ENCODE peak calls at places on chromosomes 1 and 21, in nine cellular contexts. L is GM04504; S is mesendoderm; J is LoVo; Z is psoas muscle; V is neural progenitor cell; Q is RWPE1; W is HCT116; O is activated naive CD4-positive, alpha-beta T cell treated with anti-CD3 and anti-CD28 coated beads, Interleukin-2, amount 50 U/mL, for 16 hours. M is an unnamed sample.

GRCh38 chr1:107829083-107829771 is 135.8 kb downstream of the VAV3 start:
- DNase-seq in L (no peak), S (no peak), J (no peak), Z (no peak), V (no peak), Q (no peak), W (no peak), O (no peak), M (no peak)

GRCh38 chr1:207941664-207942063 is 30.7 kb upstream of the CD34 start:
- DNase-seq in L (no peak), S (no peak), J (no peak), Z (peak), V (no peak), Q (no peak), W (no peak), O (no peak), M (peak)

GRCh38 chr1:207863893-207864535 is 46.9 kb downstream of the CD34 start:
- DNase-seq in L (no peak), S (no peak), J (no peak), Z (no peak), V (no peak), Q (no peak), W (no peak), O (peak), M (no peak)

GRCh38 chr1:163561570-163562295 is 240.0 kb downstream of the NUF2 start:
- DNase-seq in L (peak), S (peak), J (no peak), Z (no peak), V (peak), Q (no peak), W (peak), O (no peak), M (peak)

GRCh38 chr1:53014791-53015507 is 47.1 kb upstream of the PODN start:
- DNase-seq in L (peak), S (peak), J (peak), Z (peak), V (peak), Q (peak), W (peak), O (peak), M (peak)

GRCh38 chr1:183164350-183164749 is 21.7 kb upstream of the LAMC2 start:
- DNase-seq in L (no peak), S (peak), J (peak), Z (no peak), V (no peak), Q (peak), W (peak), O (no peak), M (peak)

GRCh38 chr1:170935231-170935630 is at the start of gene MROH9:
- DNase-seq in L (no peak), S (peak), J (no peak), Z (no peak), V (no peak), Q (no peak), W (no peak), O (no peak), M (no peak)

GRCh38 chr1:59178339-59178744 is 118.6 kb upstream of the FGGY start:
- DNase-seq in L (no peak), S (peak), J (no peak), Z (peak), V (no peak), Q (no peak), W (no peak), O (no peak), M (no peak)

GRCh38 chr1:145425436-145426029 is at the start of gene NBPF20:
- DNase-seq in L (peak), S (peak), J (peak), Z (peak), V (peak), Q (peak), W (peak), O (peak), M (peak)

GRCh38 chr1:208600456-208600855 is 356.3 kb upstream of the PLXNA2 start:
- DNase-seq in L (no peak), S (no peak), J (no peak), Z (no peak), V (no peak), Q (no peak), W (no peak), O (no peak), M (peak)

GRCh38 chr1:87644500-87645245 is 316.0 kb downstream of the LMO4 start:
- DNase-seq in L (peak), S (peak), J (no peak), Z (no peak), V (no peak), Q (no peak), W (no peak), O (no peak), M (peak)

GRCh38 chr1:26126321-26127084 is 14.9 kb downstream of the PDIK1L start:
- DNase-seq in L (no peak), S (peak), J (peak), Z (no peak), V (no peak), Q (peak), W (no peak), O (peak), M (peak)

GRCh38 chr1:229271448-229272120 is 673 bp downstream of the RAB4A start:
- DNase-seq in L (no peak), S (peak), J (peak), Z (no peak), V (peak), Q (no peak), W (no peak), O (peak), M (peak)

GRCh38 chr1:172837816-172838680 is 179.1 kb downstream of the FASLG start:
- DNase-seq in L (no peak), S (no peak), J (peak), Z (no peak), V (no peak), Q (peak), W (peak), O (no peak), M (peak)

GRCh38 chr1:84141177-84142003 is 2.7 kb upstream of the PRKACB start:
- DNase-seq in L (no peak), S (no peak), J (peak), Z (no peak), V (no peak), Q (peak), W (no peak), O (no peak), M (peak)

GRCh38 chr1:169933999-169934725 is 40.5 kb upstream of the SCYL3 start:
- DNase-seq in L (no peak), S (no peak), J (peak), Z (no peak), V (no peak), Q (no peak), W (no peak), O (no peak), M (peak)

GRCh38 chr1:220221269-220221668 is 51.0 kb downstream of the RAB3GAP2 start:
- DNase-seq in L (no peak), S (no peak), J (no peak), Z (no peak), V (no peak), Q (no peak), W (no peak), O (no peak), M (no peak)

GRCh38 chr21:30994917-30995316 is 43.4 kb downstream of the KRTAP19-8 start:
- DNase-seq in L (no peak), S (peak), J (no peak), Z (no peak), V (no peak), Q (no peak), W (no peak), O (no peak), M (no peak)

GRCh38 chr1:171506525-171507304 is 21.4 kb downstream of the PRRC2C start:
- DNase-seq in L (no peak), S (peak), J (no peak), Z (no peak), V (no peak), Q (no peak), W (no peak), O (no peak), M (peak)

GRCh38 chr1:223033658-223034057 is 109.4 kb downstream of the TLR5 start:
- DNase-seq in L (no peak), S (no peak), J (no peak), Z (no peak), V (no peak), Q (peak), W (no peak), O (no peak), M (peak)

GRCh38 chr21:31235671-31236450 is 108.2 kb downstream of the TIAM1 start:
- DNase-seq in L (no peak), S (no peak), J (no peak), Z (no peak), V (no peak), Q (no peak), W (no peak), O (no peak), M (peak)

GRCh38 chr1:91502882-91503184 is 2.2 kb downstream of the CDC7 start:
- DNase-seq in L (no peak), S (peak), J (no peak), Z (no peak), V (peak), Q (no peak), W (no peak), O (no peak), M (peak)

GRCh38 chr1:27569506-27570382 is 34.2 kb downstream of the AHDC1 start:
- DNase-seq in L (no peak), S (peak), J (no peak), Z (peak), V (peak), Q (no peak), W (no peak), O (no peak), M (no peak)

GRCh38 chr1:116006486-116006964 is 30.2 kb downstream of the SLC22A15 start:
- DNase-seq in L (no peak), S (no peak), J (no peak), Z (no peak), V (no peak), Q (no peak), W (no peak), O (no peak), M (no peak)

GRCh38 chr1:30657131-30658013 is 66.0 kb downstream of the MATN1 start:
- DNase-seq in L (no peak), S (peak), J (peak), Z (no peak), V (no peak), Q (no peak), W (peak), O (no peak), M (no peak)

GRCh38 chr1:5720484-5720883 is 271.7 kb downstream of the NPHP4 start:
- DNase-seq in L (no peak), S (no peak), J (no peak), Z (no peak), V (no peak), Q (peak), W (no peak), O (no peak), M (no peak)

GRCh38 chr1:14095001-14095400 is 395.0 kb downstream of the PRDM2 start:
- DNase-seq in L (no peak), S (peak), J (no peak), Z (no peak), V (peak), Q (peak), W (peak), O (no peak), M (peak)

GRCh38 chr21:37231247-37231645 is 35.9 kb downstream of the VPS26C start:
- DNase-seq in L (no peak), S (no peak), J (no peak), Z (no peak), V (no peak), Q (no peak), W (no peak), O (no peak), M (no peak)

GRCh38 chr1:87588445-87588844 is 259.8 kb downstream of the LMO4 start:
- DNase-seq in L (no peak), S (no peak), J (no peak), Z (no peak), V (no peak), Q (no peak), W (no peak), O (no peak), M (no peak)

GRCh38 chr21:16154961-16155360 is 425.2 kb downstream of the USP25 start:
- DNase-seq in L (no peak), S (peak), J (no peak), Z (no peak), V (peak), Q (no peak), W (no peak), O (no peak), M (no peak)

M was measured in MCF 10A.